ENCODE peak calls at places on chromosomes 11 and 22, in eight cellular contexts. B is lower leg skin, Y is upper lobe of right lung, F is cardiac muscle cell, T is PC-9, L is BE2C, K is cardiac fibroblast, N is K562. V is an unnamed sample.

GRCh38 chr11:115148691-115149090 is 355.5 kb downstream of the CADM1 start:
- DNase-seq in K (no peak), B (no peak), Y (no peak), L (no peak), N (no peak), T (no peak), F (no peak), V (no peak)

GRCh38 chr11:71500601-71501021 is 26.5 kb upstream of the KRTAP5-7 start:
- DNase-seq in N (no peak), K (no peak), L (no peak), Y (no peak), F (no peak), T (peak), B (no peak), V (no peak)

GRCh38 chr22:49312601-49313000 is 515.1 kb downstream of the BRD1 start:
- DNase-seq in T (no peak), Y (no peak), K (no peak), F (no peak), B (no peak), N (no peak), L (no peak), V (no peak)

GRCh38 chr11:815675-816432 is 2.9 kb upstream of the PNPLA2 start:
- DNase-seq in Y (no peak), B (no peak), T (no peak), K (no peak), L (no peak), F (no peak), N (no peak), V (no peak)

GRCh38 chr11:72705442-72706365 is 31.5 kb upstream of the PDE2A start:
- DNase-seq in L (no peak), K (no peak), N (no peak), T (no peak), Y (no peak), F (no peak), B (no peak), V (no peak)

GRCh38 chr11:130881475-130882137 is 34.7 kb downstream of the SNX19 start:
- DNase-seq in F (no peak), L (no peak), N (no peak), K (no peak), Y (no peak), T (no peak), B (no peak), V (no peak)

GRCh38 chr11:45106440-45106839 is 40.0 kb upstream of the PRDM11 start:
- DNase-seq in N (no peak), K (no peak), T (no peak), L (no peak), Y (no peak), F (no peak), B (no peak), V (no peak)

GRCh38 chr11:404551-405264 is 10.1 kb downstream of the SIGIRR start:
- DNase-seq in K (no peak), T (no peak), L (no peak), B (no peak), Y (no peak), F (no peak), N (no peak), V (no peak)

GRCh38 chr22:26318975-26319374 is 110.1 kb upstream of the ASPHD2 start:
- DNase-seq in K (peak), T (no peak), F (no peak), N (peak), B (no peak), Y (no peak), L (no peak), V (no peak)

GRCh38 chr22:27206001-27206746 is 548.8 kb downstream of the MIAT start:
- DNase-seq in Y (no peak), F (no peak), K (peak), B (no peak), L (no peak), T (no peak), N (no peak), V (no peak)

GRCh38 chr11:11743216-11743615 is 98.6 kb upstream of the USP47 start:
- DNase-seq in K (no peak), L (no peak), F (no peak), B (no peak), Y (no peak), T (no peak), N (no peak), V (no peak)

GRCh38 chr11:8266246-8267241 is 2.9 kb upstream of the LMO1 start:
- DNase-seq in N (no peak), B (no peak), F (no peak), Y (peak), L (no peak), K (no peak), T (no peak), V (no peak)

GRCh38 chr11:71131861-71132260 is 120.5 kb downstream of the SHANK2 start:
- DNase-seq in B (no peak), Y (no peak), F (no peak), L (no peak), T (no peak), K (no peak), N (no peak), V (no peak)

GRCh38 chr11:118979434-118979833 is 7.9 kb downstream of the FOXR1 start:
- DNase-seq in Y (no peak), T (no peak), K (no peak), F (no peak), B (no peak), L (no peak), N (peak), V (no peak)

GRCh38 chr11:9090488-9091043 is 833 bp downstream of the SCUBE2 start:
- DNase-seq in Y (no peak), F (no peak), N (no peak), L (no peak), T (no peak), B (no peak), K (no peak), V (no peak)

GRCh38 chr11:3808846-3809623 is 675 bp downstream of the PGAP2 start:
- DNase-seq in B (no peak), N (peak), L (no peak), K (peak), Y (no peak), F (peak), T (peak), V (no peak)

GRCh38 chr11:4887591-4887990 is 5.9 kb downstream of the OR51T1 start:
- DNase-seq in B (no peak), K (peak), Y (no peak), T (no peak), L (no peak), N (no peak), F (no peak), V (no peak)

GRCh38 chr11:71927813-71928738 is at the start of gene XNDC1N:
- DNase-seq in F (peak), T (no peak), Y (peak), K (peak), N (peak), L (peak), B (peak), V (peak)

GRCh38 chr22:46066691-46067090 is 83.6 kb upstream of the PPARA start:
- DNase-seq in T (no peak), L (no peak), N (no peak), B (no peak), F (no peak), Y (peak), K (peak), V (no peak)

GRCh38 chr22:46065733-46066454 is 84.4 kb upstream of the PPARA start:
- DNase-seq in N (no peak), L (no peak), Y (no peak), K (peak), B (no peak), T (no peak), F (no peak), V (no peak)

GRCh38 chr22:46063861-46064235 is 86.5 kb upstream of the PPARA start:
- DNase-seq in T (no peak), Y (peak), N (no peak), L (no peak), F (no peak), B (no peak), K (peak), V (no peak)

GRCh38 chr22:46064236-46064965 is 85.9 kb upstream of the PPARA start:
- DNase-seq in N (no peak), K (peak), B (no peak), F (no peak), T (no peak), Y (peak), L (peak), V (no peak)

GRCh38 chr22:46064966-46065666 is 85.2 kb upstream of the PPARA start:
- DNase-seq in T (no peak), L (no peak), Y (peak), F (no peak), K (peak), B (no peak), N (no peak), V (no peak)
- H3K4me3 ChIP-seq in T (no peak), L (peak), Y (peak), F (no peak), K (no peak), B (no peak), N (no peak), V (peak)

DNA sequence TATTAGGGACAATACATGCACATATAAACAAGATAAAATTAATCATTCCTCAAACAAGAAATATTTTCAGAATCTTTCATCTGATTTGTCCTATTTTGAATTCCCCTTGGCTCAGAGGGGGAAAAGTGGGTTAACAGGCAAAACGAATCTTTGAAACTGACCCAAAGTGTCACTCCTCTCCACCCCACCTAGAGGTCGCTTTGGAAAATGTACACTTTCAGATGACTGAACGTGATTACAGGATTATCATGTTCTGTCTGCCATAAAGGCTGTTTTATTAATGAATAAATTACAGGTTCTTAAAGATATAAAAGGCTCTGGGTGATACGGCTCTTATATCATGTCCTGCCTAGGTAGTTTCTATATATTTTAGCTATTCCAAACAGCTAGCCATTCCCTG is 1735.0 kb downstream of the LRRC4C start:
- DNase-seq in B (no peak), K (no peak), T (no peak), N (no peak), F (no peak), Y (no peak), L (no peak), V (no peak)
- TF ChIP-seq CTCF in B (no peak), K (no peak), T (peak), N (no peak), F (no peak), Y (no peak), L (peak), V (no peak)

GRCh38 chr11:31804439-31805036 is 6.6 kb downstream of the PAX6 start:
- DNase-seq in L (no peak), F (no peak), Y (no peak), N (no peak), K (no peak), T (no peak), B (no peak), V (no peak)
- H3K4me3 ChIP-seq in L (no peak), F (no peak), Y (no peak), N (no peak), K (no peak), T (no peak), B (no peak), V (no peak)

GRCh38 chr11:105132716-105133511 is 6.7 kb downstream of the CARD18 start:
- DNase-seq in Y (no peak), B (no peak), N (no peak), L (no peak), F (no peak), T (peak), K (peak), V (no peak)

GRCh38 chr11:105135873-105136272 is 3.7 kb downstream of the CARD18 start:
- DNase-seq in T (no peak), F (peak), N (no peak), K (no peak), B (no peak), L (no peak), Y (no peak), V (no peak)

GRCh38 chr11:105124756-105125155 is 14.8 kb downstream of the CARD18 start:
- DNase-seq in K (no peak), B (no peak), Y (no peak), L (no peak), N (no peak), F (no peak), T (no peak), V (no peak)

GRCh38 chr11:105130189-105130813 is 9.3 kb downstream of the CARD18 start:
- DNase-seq in Y (no peak), F (no peak), T (peak), N (no peak), L (no peak), K (peak), B (no peak), V (no peak)
- TF ChIP-seq CTCF in Y (no peak), F (no peak), T (no peak), N (no peak), L (no peak), K (no peak), B (no peak), V (no peak)

DNA sequence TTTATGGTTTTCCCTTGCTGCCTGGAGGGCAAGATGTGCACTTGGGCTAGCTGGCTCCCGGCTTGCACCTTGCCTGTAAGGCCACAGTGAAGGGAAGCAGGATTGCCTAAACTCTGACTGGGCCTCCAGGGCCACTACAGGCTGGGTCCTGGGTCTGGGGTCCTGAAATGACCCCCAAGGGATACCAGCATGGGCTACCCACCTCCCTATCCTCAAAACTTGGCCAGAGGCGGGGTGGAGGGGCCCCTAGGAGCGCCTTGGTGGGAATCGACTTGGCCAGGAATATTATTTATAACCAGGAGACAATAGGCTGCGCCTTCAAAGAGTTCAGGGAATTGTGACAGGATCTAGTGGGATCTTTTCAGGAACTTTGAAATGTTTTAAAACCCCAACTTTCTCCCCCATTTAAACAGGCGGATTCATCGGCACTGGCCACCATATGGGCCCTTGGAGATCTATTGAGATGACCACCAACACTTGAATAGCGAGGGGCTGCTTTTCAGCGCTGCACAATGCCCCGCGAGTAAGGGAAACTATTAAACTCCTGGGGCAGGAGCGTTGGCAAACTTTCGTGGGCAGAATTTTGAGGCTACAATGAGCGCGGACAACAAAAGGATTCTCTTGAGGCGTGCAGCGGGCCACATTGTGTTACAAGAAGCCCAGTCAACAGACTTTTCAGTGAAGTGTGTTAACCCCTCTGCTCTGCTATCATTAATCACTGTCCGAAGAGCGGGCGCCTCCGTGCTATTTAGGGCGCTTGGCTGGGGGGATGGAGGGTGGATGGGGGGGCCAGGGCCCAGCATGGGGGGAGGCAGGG is 15.2 kb downstream of the PAX6 start:
- DNase-seq in N (no peak), B (no peak), Y (no peak), T (no peak), L (no peak), F (no peak), K (no peak), V (no peak)
- H3K4me3 ChIP-seq in N (no peak), B (no peak), Y (no peak), T (no peak), L (no peak), F (no peak), K (no peak), V (no peak)

GRCh38 chr22:43627485-43628252 is 184.4 kb downstream of the EFCAB6 start:
- DNase-seq in Y (no peak), B (no peak), L (no peak), F (no peak), K (no peak), T (no peak), N (no peak), V (no peak)
- TF ChIP-seq CTCF in Y (no peak), B (no peak), L (no peak), F (no peak), K (no peak), T (no peak), N (no peak), V (no peak)

DNA sequence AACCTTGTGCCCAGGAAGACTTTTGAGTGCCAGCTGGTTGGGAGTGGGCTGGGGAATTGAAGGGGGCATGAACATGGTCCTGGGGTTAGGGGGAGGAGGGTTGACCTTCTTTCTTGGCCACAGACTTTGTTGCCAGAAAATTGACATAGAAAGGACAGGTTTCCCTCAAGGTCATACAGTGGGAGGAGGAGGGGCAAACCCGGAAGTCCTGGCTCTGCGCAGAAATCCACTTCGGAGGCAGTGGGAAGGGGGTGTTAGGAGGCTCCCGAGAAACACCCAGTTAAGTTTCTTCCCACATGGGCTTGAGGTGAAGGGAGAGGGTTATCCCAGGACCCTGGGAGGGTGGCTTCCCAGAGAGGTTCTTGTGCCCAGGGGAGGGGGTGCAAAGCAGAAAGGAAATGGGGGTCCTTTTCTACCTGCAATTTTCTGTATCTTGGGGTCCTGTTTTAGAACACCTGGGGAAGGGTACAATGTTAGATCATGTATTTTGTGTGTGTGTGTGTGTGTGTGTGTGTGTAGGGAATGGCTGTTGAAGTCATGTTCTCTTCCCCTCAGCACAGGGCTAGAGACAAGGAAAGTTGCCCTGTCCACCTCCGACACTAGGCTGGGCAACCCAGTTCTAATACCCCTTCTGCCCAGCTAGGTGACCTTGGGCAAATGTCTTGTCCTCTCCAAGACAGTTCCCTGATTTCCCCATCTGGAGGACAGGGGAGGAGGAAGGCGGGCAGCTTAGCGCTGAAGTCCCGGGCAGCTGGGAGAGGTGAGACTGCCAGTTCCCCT is 1.1 kb downstream of the PVALB start:
- DNase-seq in F (no peak), K (no peak), L (no peak), Y (no peak), B (no peak), N (no peak), T (no peak), V (no peak)
- H3K4me3 ChIP-seq in F (no peak), K (no peak), L (no peak), Y (no peak), B (no peak), N (no peak), T (no peak), V (no peak)

GRCh38 chr11:64100345-64100744 is 64.6 kb downstream of the FLRT1 start:
- DNase-seq in N (peak), Y (no peak), K (no peak), F (no peak), B (no peak), T (no peak), L (no peak), V (no peak)

GRCh38 chr11:64102005-64102738 is 63.7 kb downstream of the MACROD1 start:
- DNase-seq in K (no peak), T (no peak), N (no peak), B (no peak), F (no peak), L (no peak), Y (no peak), V (no peak)

GRCh38 chr11:64099436-64099835 is 63.7 kb downstream of the FLRT1 start:
- DNase-seq in B (no peak), N (no peak), L (no peak), T (no peak), K (no peak), F (no peak), Y (no peak), V (no peak)

GRCh38 chr11:64101461-64101860 is 64.5 kb downstream of the MACROD1 start:
- DNase-seq in T (no peak), K (no peak), F (no peak), B (no peak), Y (no peak), L (no peak), N (no peak), V (no peak)

DNA sequence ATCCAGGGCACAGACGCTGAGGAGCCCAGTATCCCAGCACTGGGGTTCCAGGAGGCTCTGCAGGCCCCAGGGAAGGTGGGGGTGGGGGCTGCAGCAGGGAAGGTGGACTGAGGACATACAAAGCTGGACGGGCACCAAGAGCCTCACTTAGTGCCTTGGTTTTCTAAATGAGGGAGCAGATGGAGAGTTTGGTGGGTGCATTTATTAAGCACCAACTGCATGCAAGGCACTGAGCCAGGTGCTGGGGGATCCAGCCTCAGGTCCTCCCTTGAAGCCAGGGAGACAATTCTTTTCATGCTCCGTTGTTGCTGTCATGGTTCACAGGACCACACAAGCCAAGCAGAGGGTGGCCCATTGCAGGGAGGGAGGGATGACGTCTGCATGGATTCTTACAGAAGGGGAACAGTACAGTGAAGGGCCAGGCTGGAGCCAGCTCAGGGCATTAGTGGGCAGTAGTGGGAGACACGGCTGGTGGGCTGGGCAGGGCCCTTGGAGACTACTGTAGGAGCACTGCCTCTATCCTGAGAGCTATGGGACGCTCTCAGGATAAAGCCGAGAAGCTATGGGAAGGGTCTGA is 65.0 kb downstream of the MACROD1 start:
- DNase-seq in L (no peak), F (no peak), K (no peak), Y (no peak), N (no peak), B (no peak), T (no peak), V (no peak)
- TF ChIP-seq CTCF in L (no peak), F (no peak), K (no peak), Y (no peak), N (no peak), B (no peak), T (no peak), V (no peak)

DNA sequence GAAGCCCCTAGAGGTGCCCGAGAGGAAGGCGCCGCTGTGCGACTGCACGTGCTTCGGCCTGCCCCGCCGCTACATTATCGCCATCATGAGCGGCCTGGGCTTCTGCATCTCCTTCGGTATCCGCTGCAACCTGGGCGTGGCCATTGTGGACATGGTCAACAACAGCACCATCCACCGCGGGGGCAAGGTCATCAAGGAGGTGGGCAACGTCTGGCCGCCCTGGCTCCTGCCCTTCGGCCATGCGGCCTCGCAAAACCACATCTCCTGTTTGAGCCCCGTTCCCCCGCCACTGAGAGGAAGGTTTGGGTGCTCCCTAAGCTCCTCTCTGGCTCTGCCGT is 3.4 kb downstream of the SLC17A6 start:
- DNase-seq in L (no peak), B (no peak), N (no peak), T (no peak), Y (no peak), F (no peak), K (no peak), V (no peak)
- H3K4me3 ChIP-seq in L (no peak), B (no peak), N (no peak), T (no peak), Y (no peak), F (no peak), K (no peak), V (no peak)

V was measured in AG09309.